ENCODE peak calls at places on chromosome 18, in ten cellular contexts. One of them, this sample, is unnamed.

GRCh38 chr18:48979944-48980890 is 29.5 kb upstream of the SMAD7 start:
- DNase-seq in activated CD4-positive, alpha-beta T cell treated with anti-CD3 and anti-CD28 coated beads, Interleukin-2, amount 50 U/mL, for 1 hour: no peak
- DNase-seq in stimulated activated CD4-positive, alpha-beta T cell treated with anti-CD3 and anti-CD28 coated beads, Interleukin-4, amount 100 ng/mL, for 48 hours: no peak
- DNase-seq in tibial artery: no peak
- DNase-seq in HEK293T: no peak
- DNase-seq in adrenal gland: peak
- DNase-seq in stimulated activated naive CD8-positive, alpha-beta T cell treated with anti-CD3 and anti-CD28 coated beads, Interleukin-15, Interleukin-2, amounts not matched to agents 100 U/mL and 50 U/mL, for 24 hours: no peak
- DNase-seq in frontal cortex: no peak
- DNase-seq in NCI-H2081: no peak
- DNase-seq in stomach: no peak
- DNase-seq in this sample: no peak

GRCh38 chr18:36702398-36703010 is 126.3 kb downstream of the TPGS2 start:
- DNase-seq in activated CD4-positive, alpha-beta T cell treated with anti-CD3 and anti-CD28 coated beads, Interleukin-2, amount 50 U/mL, for 1 hour: no peak
- DNase-seq in stimulated activated CD4-positive, alpha-beta T cell treated with anti-CD3 and anti-CD28 coated beads, Interleukin-4, amount 100 ng/mL, for 48 hours: no peak
- DNase-seq in tibial artery: no peak
- DNase-seq in HEK293T: no peak
- DNase-seq in adrenal gland: no peak
- DNase-seq in stimulated activated naive CD8-positive, alpha-beta T cell treated with anti-CD3 and anti-CD28 coated beads, Interleukin-15, Interleukin-2, amounts not matched to agents 100 U/mL and 50 U/mL, for 24 hours: no peak
- DNase-seq in frontal cortex: no peak
- DNase-seq in NCI-H2081: no peak
- DNase-seq in stomach: no peak
- DNase-seq in this sample: no peak

GRCh38 chr18:10072659-10073309 is 159.0 kb downstream of the VAPA start:
- DNase-seq in activated CD4-positive, alpha-beta T cell treated with anti-CD3 and anti-CD28 coated beads, Interleukin-2, amount 50 U/mL, for 1 hour: no peak
- DNase-seq in stimulated activated CD4-positive, alpha-beta T cell treated with anti-CD3 and anti-CD28 coated beads, Interleukin-4, amount 100 ng/mL, for 48 hours: no peak
- DNase-seq in tibial artery: peak
- DNase-seq in HEK293T: no peak
- DNase-seq in adrenal gland: no peak
- DNase-seq in stimulated activated naive CD8-positive, alpha-beta T cell treated with anti-CD3 and anti-CD28 coated beads, Interleukin-15, Interleukin-2, amounts not matched to agents 100 U/mL and 50 U/mL, for 24 hours: no peak
- DNase-seq in frontal cortex: no peak
- DNase-seq in NCI-H2081: no peak
- DNase-seq in stomach: no peak
- DNase-seq in this sample: no peak

GRCh38 chr18:39345321-39345720 is 1779.7 kb upstream of the CELF4 start:
- DNase-seq in activated CD4-positive, alpha-beta T cell treated with anti-CD3 and anti-CD28 coated beads, Interleukin-2, amount 50 U/mL, for 1 hour: no peak
- DNase-seq in stimulated activated CD4-positive, alpha-beta T cell treated with anti-CD3 and anti-CD28 coated beads, Interleukin-4, amount 100 ng/mL, for 48 hours: no peak
- DNase-seq in tibial artery: no peak
- DNase-seq in HEK293T: no peak
- DNase-seq in adrenal gland: no peak
- DNase-seq in stimulated activated naive CD8-positive, alpha-beta T cell treated with anti-CD3 and anti-CD28 coated beads, Interleukin-15, Interleukin-2, amounts not matched to agents 100 U/mL and 50 U/mL, for 24 hours: no peak
- DNase-seq in frontal cortex: no peak
- DNase-seq in NCI-H2081: peak
- DNase-seq in stomach: no peak
- DNase-seq in this sample: no peak

GRCh38 chr18:62128157-62128556 is 58.7 kb downstream of the PIGN start:
- DNase-seq in activated CD4-positive, alpha-beta T cell treated with anti-CD3 and anti-CD28 coated beads, Interleukin-2, amount 50 U/mL, for 1 hour: no peak
- DNase-seq in stimulated activated CD4-positive, alpha-beta T cell treated with anti-CD3 and anti-CD28 coated beads, Interleukin-4, amount 100 ng/mL, for 48 hours: no peak
- DNase-seq in tibial artery: no peak
- DNase-seq in HEK293T: no peak
- DNase-seq in adrenal gland: no peak
- DNase-seq in stimulated activated naive CD8-positive, alpha-beta T cell treated with anti-CD3 and anti-CD28 coated beads, Interleukin-15, Interleukin-2, amounts not matched to agents 100 U/mL and 50 U/mL, for 24 hours: no peak
- DNase-seq in frontal cortex: no peak
- DNase-seq in NCI-H2081: no peak
- DNase-seq in stomach: no peak
- DNase-seq in this sample: no peak

GRCh38 chr18:44464401-44465185 is 216.1 kb upstream of the SETBP1 start:
- DNase-seq in activated CD4-positive, alpha-beta T cell treated with anti-CD3 and anti-CD28 coated beads, Interleukin-2, amount 50 U/mL, for 1 hour: no peak
- DNase-seq in stimulated activated CD4-positive, alpha-beta T cell treated with anti-CD3 and anti-CD28 coated beads, Interleukin-4, amount 100 ng/mL, for 48 hours: no peak
- DNase-seq in tibial artery: no peak
- DNase-seq in HEK293T: no peak
- DNase-seq in adrenal gland: no peak
- DNase-seq in stimulated activated naive CD8-positive, alpha-beta T cell treated with anti-CD3 and anti-CD28 coated beads, Interleukin-15, Interleukin-2, amounts not matched to agents 100 U/mL and 50 U/mL, for 24 hours: no peak
- DNase-seq in frontal cortex: no peak
- DNase-seq in NCI-H2081: no peak
- DNase-seq in stomach: no peak
- DNase-seq in this sample: no peak

GRCh38 chr18:3610818-3611217 is 160.8 kb downstream of the TGIF1 start:
- DNase-seq in activated CD4-positive, alpha-beta T cell treated with anti-CD3 and anti-CD28 coated beads, Interleukin-2, amount 50 U/mL, for 1 hour: no peak
- DNase-seq in stimulated activated CD4-positive, alpha-beta T cell treated with anti-CD3 and anti-CD28 coated beads, Interleukin-4, amount 100 ng/mL, for 48 hours: no peak
- DNase-seq in tibial artery: no peak
- DNase-seq in HEK293T: no peak
- DNase-seq in adrenal gland: no peak
- DNase-seq in stimulated activated naive CD8-positive, alpha-beta T cell treated with anti-CD3 and anti-CD28 coated beads, Interleukin-15, Interleukin-2, amounts not matched to agents 100 U/mL and 50 U/mL, for 24 hours: no peak
- DNase-seq in frontal cortex: no peak
- DNase-seq in NCI-H2081: no peak
- DNase-seq in stomach: no peak
- DNase-seq in this sample: peak

GRCh38 chr18:63540131-63540530 is 2.0 kb upstream of the SERPINB12 start:
- DNase-seq in activated CD4-positive, alpha-beta T cell treated with anti-CD3 and anti-CD28 coated beads, Interleukin-2, amount 50 U/mL, for 1 hour: no peak
- DNase-seq in stimulated activated CD4-positive, alpha-beta T cell treated with anti-CD3 and anti-CD28 coated beads, Interleukin-4, amount 100 ng/mL, for 48 hours: no peak
- DNase-seq in tibial artery: no peak
- DNase-seq in HEK293T: no peak
- DNase-seq in adrenal gland: no peak
- DNase-seq in stimulated activated naive CD8-positive, alpha-beta T cell treated with anti-CD3 and anti-CD28 coated beads, Interleukin-15, Interleukin-2, amounts not matched to agents 100 U/mL and 50 U/mL, for 24 hours: no peak
- DNase-seq in frontal cortex: no peak
- DNase-seq in NCI-H2081: no peak
- DNase-seq in stomach: no peak
- DNase-seq in this sample: no peak

GRCh38 chr18:497688-498087 is 2.8 kb downstream of the COLEC12 start:
- DNase-seq in activated CD4-positive, alpha-beta T cell treated with anti-CD3 and anti-CD28 coated beads, Interleukin-2, amount 50 U/mL, for 1 hour: no peak
- DNase-seq in stimulated activated CD4-positive, alpha-beta T cell treated with anti-CD3 and anti-CD28 coated beads, Interleukin-4, amount 100 ng/mL, for 48 hours: no peak
- DNase-seq in tibial artery: no peak
- DNase-seq in HEK293T: no peak
- DNase-seq in adrenal gland: no peak
- DNase-seq in stimulated activated naive CD8-positive, alpha-beta T cell treated with anti-CD3 and anti-CD28 coated beads, Interleukin-15, Interleukin-2, amounts not matched to agents 100 U/mL and 50 U/mL, for 24 hours: no peak
- DNase-seq in frontal cortex: no peak
- DNase-seq in NCI-H2081: no peak
- DNase-seq in stomach: no peak
- DNase-seq in this sample: no peak

GRCh38 chr18:24835751-24836150 is 375.3 kb downstream of the HRH4 start:
- DNase-seq in activated CD4-positive, alpha-beta T cell treated with anti-CD3 and anti-CD28 coated beads, Interleukin-2, amount 50 U/mL, for 1 hour: no peak
- DNase-seq in stimulated activated CD4-positive, alpha-beta T cell treated with anti-CD3 and anti-CD28 coated beads, Interleukin-4, amount 100 ng/mL, for 48 hours: no peak
- DNase-seq in tibial artery: no peak
- DNase-seq in HEK293T: no peak
- DNase-seq in adrenal gland: no peak
- DNase-seq in stimulated activated naive CD8-positive, alpha-beta T cell treated with anti-CD3 and anti-CD28 coated beads, Interleukin-15, Interleukin-2, amounts not matched to agents 100 U/mL and 50 U/mL, for 24 hours: no peak
- DNase-seq in frontal cortex: no peak
- DNase-seq in NCI-H2081: no peak
- DNase-seq in stomach: no peak
- DNase-seq in this sample: no peak

GRCh38 chr18:48007955-48008701 is 77.7 kb upstream of the SMAD2 start:
- DNase-seq in activated CD4-positive, alpha-beta T cell treated with anti-CD3 and anti-CD28 coated beads, Interleukin-2, amount 50 U/mL, for 1 hour: peak
- DNase-seq in stimulated activated CD4-positive, alpha-beta T cell treated with anti-CD3 and anti-CD28 coated beads, Interleukin-4, amount 100 ng/mL, for 48 hours: peak
- DNase-seq in tibial artery: peak
- DNase-seq in HEK293T: peak
- DNase-seq in adrenal gland: peak
- DNase-seq in stimulated activated naive CD8-positive, alpha-beta T cell treated with anti-CD3 and anti-CD28 coated beads, Interleukin-15, Interleukin-2, amounts not matched to agents 100 U/mL and 50 U/mL, for 24 hours: peak
- DNase-seq in frontal cortex: peak
- DNase-seq in NCI-H2081: peak
- DNase-seq in stomach: peak
- DNase-seq in this sample: no peak

GRCh38 chr18:7393080-7393479 is 162.2 kb downstream of the LRRC30 start:
- DNase-seq in activated CD4-positive, alpha-beta T cell treated with anti-CD3 and anti-CD28 coated beads, Interleukin-2, amount 50 U/mL, for 1 hour: no peak
- DNase-seq in stimulated activated CD4-positive, alpha-beta T cell treated with anti-CD3 and anti-CD28 coated beads, Interleukin-4, amount 100 ng/mL, for 48 hours: no peak
- DNase-seq in tibial artery: no peak
- DNase-seq in HEK293T: no peak
- DNase-seq in adrenal gland: no peak
- DNase-seq in stimulated activated naive CD8-positive, alpha-beta T cell treated with anti-CD3 and anti-CD28 coated beads, Interleukin-15, Interleukin-2, amounts not matched to agents 100 U/mL and 50 U/mL, for 24 hours: no peak
- DNase-seq in frontal cortex: no peak
- DNase-seq in NCI-H2081: no peak
- DNase-seq in stomach: no peak
- DNase-seq in this sample: no peak

GRCh38 chr18:63440219-63440618 is 17.9 kb upstream of the VPS4B start:
- DNase-seq in activated CD4-positive, alpha-beta T cell treated with anti-CD3 and anti-CD28 coated beads, Interleukin-2, amount 50 U/mL, for 1 hour: no peak
- DNase-seq in stimulated activated CD4-positive, alpha-beta T cell treated with anti-CD3 and anti-CD28 coated beads, Interleukin-4, amount 100 ng/mL, for 48 hours: no peak
- DNase-seq in tibial artery: no peak
- DNase-seq in HEK293T: no peak
- DNase-seq in adrenal gland: no peak
- DNase-seq in stimulated activated naive CD8-positive, alpha-beta T cell treated with anti-CD3 and anti-CD28 coated beads, Interleukin-15, Interleukin-2, amounts not matched to agents 100 U/mL and 50 U/mL, for 24 hours: no peak
- DNase-seq in frontal cortex: no peak
- DNase-seq in NCI-H2081: no peak
- DNase-seq in stomach: no peak
- DNase-seq in this sample: no peak

GRCh38 chr18:251572-251971 is 16.3 kb downstream of the THOC1 start:
- DNase-seq in activated CD4-positive, alpha-beta T cell treated with anti-CD3 and anti-CD28 coated beads, Interleukin-2, amount 50 U/mL, for 1 hour: no peak
- DNase-seq in stimulated activated CD4-positive, alpha-beta T cell treated with anti-CD3 and anti-CD28 coated beads, Interleukin-4, amount 100 ng/mL, for 48 hours: no peak
- DNase-seq in tibial artery: no peak
- DNase-seq in HEK293T: no peak
- DNase-seq in adrenal gland: no peak
- DNase-seq in stimulated activated naive CD8-positive, alpha-beta T cell treated with anti-CD3 and anti-CD28 coated beads, Interleukin-15, Interleukin-2, amounts not matched to agents 100 U/mL and 50 U/mL, for 24 hours: no peak
- DNase-seq in frontal cortex: no peak
- DNase-seq in NCI-H2081: no peak
- DNase-seq in stomach: no peak
- DNase-seq in this sample: no peak

GRCh38 chr18:12580630-12581342 is 77.1 kb downstream of the SPIRE1 start:
- DNase-seq in activated CD4-positive, alpha-beta T cell treated with anti-CD3 and anti-CD28 coated beads, Interleukin-2, amount 50 U/mL, for 1 hour: no peak
- DNase-seq in stimulated activated CD4-positive, alpha-beta T cell treated with anti-CD3 and anti-CD28 coated beads, Interleukin-4, amount 100 ng/mL, for 48 hours: no peak
- DNase-seq in tibial artery: no peak
- DNase-seq in HEK293T: no peak
- DNase-seq in adrenal gland: no peak
- DNase-seq in stimulated activated naive CD8-positive, alpha-beta T cell treated with anti-CD3 and anti-CD28 coated beads, Interleukin-15, Interleukin-2, amounts not matched to agents 100 U/mL and 50 U/mL, for 24 hours: no peak
- DNase-seq in frontal cortex: no peak
- DNase-seq in NCI-H2081: no peak
- DNase-seq in stomach: no peak
- DNase-seq in this sample: no peak

GRCh38 chr18:79403723-79404566 is 8.2 kb downstream of the NFATC1 start:
- DNase-seq in activated CD4-positive, alpha-beta T cell treated with anti-CD3 and anti-CD28 coated beads, Interleukin-2, amount 50 U/mL, for 1 hour: peak
- DNase-seq in stimulated activated CD4-positive, alpha-beta T cell treated with anti-CD3 and anti-CD28 coated beads, Interleukin-4, amount 100 ng/mL, for 48 hours: no peak
- DNase-seq in tibial artery: no peak
- DNase-seq in HEK293T: no peak
- DNase-seq in adrenal gland: no peak
- DNase-seq in stimulated activated naive CD8-positive, alpha-beta T cell treated with anti-CD3 and anti-CD28 coated beads, Interleukin-15, Interleukin-2, amounts not matched to agents 100 U/mL and 50 U/mL, for 24 hours: no peak
- DNase-seq in frontal cortex: no peak
- DNase-seq in NCI-H2081: no peak
- DNase-seq in stomach: no peak
- DNase-seq in this sample: peak

GRCh38 chr18:47953471-47953931 is 23.0 kb upstream of the SMAD2 start:
- DNase-seq in activated CD4-positive, alpha-beta T cell treated with anti-CD3 and anti-CD28 coated beads, Interleukin-2, amount 50 U/mL, for 1 hour: no peak
- DNase-seq in stimulated activated CD4-positive, alpha-beta T cell treated with anti-CD3 and anti-CD28 coated beads, Interleukin-4, amount 100 ng/mL, for 48 hours: no peak
- DNase-seq in tibial artery: peak
- DNase-seq in HEK293T: no peak
- DNase-seq in adrenal gland: peak
- DNase-seq in stimulated activated naive CD8-positive, alpha-beta T cell treated with anti-CD3 and anti-CD28 coated beads, Interleukin-15, Interleukin-2, amounts not matched to agents 100 U/mL and 50 U/mL, for 24 hours: peak
- DNase-seq in frontal cortex: peak
- DNase-seq in NCI-H2081: peak
- DNase-seq in stomach: no peak
- DNase-seq in this sample: peak

GRCh38 chr18:47163241-47163640 is 12.9 kb downstream of the IER3IP1 start:
- DNase-seq in activated CD4-positive, alpha-beta T cell treated with anti-CD3 and anti-CD28 coated beads, Interleukin-2, amount 50 U/mL, for 1 hour: no peak
- DNase-seq in stimulated activated CD4-positive, alpha-beta T cell treated with anti-CD3 and anti-CD28 coated beads, Interleukin-4, amount 100 ng/mL, for 48 hours: no peak
- DNase-seq in tibial artery: no peak
- DNase-seq in HEK293T: no peak
- DNase-seq in adrenal gland: no peak
- DNase-seq in stimulated activated naive CD8-positive, alpha-beta T cell treated with anti-CD3 and anti-CD28 coated beads, Interleukin-15, Interleukin-2, amounts not matched to agents 100 U/mL and 50 U/mL, for 24 hours: no peak
- DNase-seq in frontal cortex: no peak
- DNase-seq in NCI-H2081: no peak
- DNase-seq in stomach: no peak
- DNase-seq in this sample: no peak